ENCODE peak calls at places on chromosome 11, in nine cellular contexts. P is neuronal stem cell; R is KBM-7; A is activated CD8-positive, alpha-beta memory T cell treated with anti-CD3 and anti-CD28 coated beads, Interleukin-2, amount 50 U/mL, for 48 hours; K is tibial nerve; N is NCI-H1694 treated with DMSO at 0.1 percent for 48 hours; T is CD4-positive, alpha-beta T cell; Q is posterior cingulate gyrus; H is skeletal muscle cell. I is an unnamed sample.

GRCh38 chr11:31355817-31356216 is 13.7 kb downstream of the DCDC1 start:
- DNase-seq in T (no peak), R (no peak), Q (no peak), A (no peak), P (no peak), N (no peak), H (peak; percentile 3), K (no peak), I (no peak)

GRCh38 chr11:67648796-67649613 is 1.5 kb downstream of the ACY3 start:
- DNase-seq in P (no peak), K (peak; percentile 13), T (no peak), R (peak; percentile 49), N (no peak), Q (peak; percentile 50), A (no peak), H (no peak), I (no peak)

GRCh38 chr11:64339754-64340408 is at the start of gene CCDC88B:
- DNase-seq in Q (no peak), T (peak; percentile 77), A (peak; percentile 86), P (no peak), H (no peak), N (no peak), R (peak; percentile 75), K (no peak), I (no peak)

GRCh38 chr11:20110908-20111669 is 49.2 kb downstream of the DBX1 start:
- DNase-seq in P (peak; percentile 46), T (peak; percentile 2), Q (no peak), H (peak; percentile 92), K (no peak), A (peak; percentile 61), N (peak; percentile 45), R (peak; percentile 31), I (peak; percentile 63)

GRCh38 chr11:78291754-78292108 is 103.0 kb downstream of the USP35 start:
- DNase-seq in R (no peak), P (no peak), H (no peak), Q (no peak), A (no peak), T (no peak), K (no peak), N (no peak), I (no peak)

GRCh38 chr11:95912902-95913560 is 10.9 kb downstream of the MTMR2 start:
- DNase-seq in Q (no peak), R (no peak), T (no peak), P (no peak), H (no peak), N (no peak), A (no peak), K (no peak), I (no peak)

GRCh38 chr11:62068730-62069129 is 55.1 kb upstream of the INCENP start:
- DNase-seq in P (no peak), N (no peak), K (no peak), R (no peak), H (no peak), A (no peak), Q (no peak), T (no peak), I (no peak)

GRCh38 chr11:68449951-68450350 is 10.6 kb upstream of the PPP6R3 start:
- DNase-seq in H (no peak), Q (peak; percentile 32), P (no peak), K (no peak), N (no peak), T (no peak), A (no peak), R (no peak), I (no peak)

GRCh38 chr11:35029979-35030378 is 109.0 kb upstream of the CD44 start:
- DNase-seq in A (no peak), N (no peak), P (no peak), T (no peak), Q (no peak), H (peak; percentile 65), R (no peak), K (no peak), I (no peak)

GRCh38 chr11:134838708-134839107 is 426.7 kb upstream of the B3GAT1 start:
- DNase-seq in T (no peak), A (no peak), Q (no peak), K (no peak), R (no peak), N (no peak), P (no peak), H (no peak), I (peak; percentile 24)

GRCh38 chr11:8241373-8242112 is 22.1 kb downstream of the LMO1 start:
- DNase-seq in K (no peak), H (no peak), A (no peak), R (no peak), Q (no peak), P (peak; percentile 36), T (no peak), N (no peak), I (no peak)

GRCh38 chr11:61828629-61829407 is 718 bp downstream of the FADS2 start:
- DNase-seq in A (peak; percentile 79), R (peak; percentile 62), N (no peak), K (no peak), T (no peak), H (no peak), Q (peak; percentile 82), P (peak; percentile 57), I (peak; percentile 75)

GRCh38 chr11:61541568-61541967 is 33.0 kb downstream of the LRRC10B start:
- DNase-seq in A (no peak), P (peak; percentile 26), Q (no peak), H (peak; percentile 15), T (no peak), K (no peak), R (peak; percentile 55), N (no peak), I (no peak)

GRCh38 chr11:76793391-76793811 is 10.2 kb downstream of the TSKU start:
- DNase-seq in K (no peak), P (peak; percentile 61), N (no peak), Q (no peak), H (peak; percentile 62), A (no peak), T (no peak), R (no peak), I (peak; percentile 64)

GRCh38 chr11:69102732-69103615 is 52.8 kb upstream of the SMIM38 start:
- DNase-seq in N (no peak), Q (no peak), T (no peak), K (no peak), R (no peak), H (no peak), A (no peak), P (no peak), I (no peak)

GRCh38 chr11:60641940-60642339 is 57.5 kb upstream of the MS4A8 start:
- DNase-seq in T (no peak), Q (no peak), R (no peak), N (no peak), K (no peak), A (no peak), H (no peak), P (no peak), I (no peak)

GRCh38 chr11:27507561-27508322 is 1.2 kb upstream of the LIN7C start:
- DNase-seq in A (no peak), T (no peak), H (no peak), Q (no peak), P (no peak), K (no peak), R (no peak), N (no peak), I (no peak)

GRCh38 chr11:82080160-82080559 is 653.5 kb downstream of the FAM181B start:
- DNase-seq in T (no peak), N (no peak), R (no peak), P (no peak), Q (no peak), A (no peak), K (no peak), H (no peak), I (no peak)

GRCh38 chr11:11876458-11876857 is 34.7 kb downstream of the USP47 start:
- DNase-seq in H (no peak), R (peak; percentile 36), T (no peak), K (no peak), Q (no peak), N (no peak), P (no peak), A (no peak), I (no peak)

GRCh38 chr11:61828379-61828628 is 204 bp downstream of the FADS2 start:
- DNase-seq in N (no peak), H (no peak), T (no peak), A (no peak), R (no peak), K (no peak), Q (no peak), P (no peak), I (no peak)

GRCh38 chr11:74307409-74307808 is 4.0 kb downstream of the P4HA3 start:
- DNase-seq in R (no peak), H (no peak), Q (no peak), N (no peak), T (no peak), P (no peak), K (no peak), A (no peak), I (no peak)

GRCh38 chr11:127006311-127006710 is 5.7 kb upstream of the KIRREL3 start:
- DNase-seq in N (no peak), K (no peak), P (no peak), R (no peak), T (no peak), Q (no peak), H (no peak), A (no peak), I (no peak)

GRCh38 chr11:394034-394857 is at the start of gene PKP3:
- DNase-seq in P (no peak), R (no peak), N (no peak), T (no peak), A (no peak), K (no peak), Q (no peak), H (no peak), I (peak; percentile 72)

GRCh38 chr11:1497600-1497999 is 11.0 kb upstream of the MOB2 start:
- DNase-seq in N (no peak), A (no peak), Q (peak; percentile 48), R (no peak), P (no peak), T (no peak), K (no peak), H (no peak), I (no peak)

GRCh38 chr11:30172872-30173271 is 57.9 kb upstream of the FSHB start:
- DNase-seq in R (no peak), T (no peak), K (no peak), A (no peak), P (no peak), N (no peak), Q (no peak), H (peak; percentile 19), I (peak; percentile 47)

GRCh38 chr11:35003658-35004057 is 87.2 kb downstream of the PDHX start:
- DNase-seq in A (no peak), N (no peak), H (no peak), Q (no peak), T (no peak), R (no peak), K (no peak), P (no peak), I (no peak)

GRCh38 chr11:128156486-128156885 is 430.9 kb downstream of the ETS1 start:
- DNase-seq in P (no peak), N (no peak), A (no peak), Q (no peak), H (no peak), K (no peak), T (no peak), R (no peak), I (no peak)

GRCh38 chr11:30360741-30361140 is 37.8 kb downstream of the ARL14EP start:
- DNase-seq in A (no peak), Q (no peak), P (no peak), K (no peak), R (no peak), H (no peak), T (no peak), N (no peak), I (no peak)

GRCh38 chr11:105297463-105297862 is 157.9 kb upstream of the CARD18 start:
- DNase-seq in R (no peak), A (no peak), H (no peak), Q (no peak), T (no peak), N (no peak), K (no peak), P (no peak), I (no peak)

GRCh38 chr11:46900091-46900746 is 18.1 kb downstream of the LRP4 start:
- DNase-seq in K (no peak), H (no peak), N (no peak), P (no peak), A (no peak), T (no peak), Q (no peak), R (no peak), I (no peak)

GRCh38 chr11:110921742-110922200 is 209.5 kb upstream of the ARHGAP20 start:
- DNase-seq in N (no peak), R (no peak), A (no peak), P (no peak), K (no peak), Q (no peak), H (peak; percentile 54), T (no peak), I (no peak)